ENCODE peak calls at places on chromosomes 1 and 21, in four cellular contexts. One of them, this sample, is unnamed.

GRCh38 chr1:213326666-213327317 is 275.8 kb downstream of the RPS6KC1 start:
- DNase-seq in left lung: peak
- DNase-seq in GM13977: no peak
- DNase-seq in coronary artery: no peak
- DNase-seq in this sample: no peak

GRCh38 chr21:39422468-39423241 is 22.9 kb downstream of the LCA5L start:
- DNase-seq in left lung: no peak
- DNase-seq in GM13977: peak
- DNase-seq in coronary artery: no peak
- DNase-seq in this sample: no peak

GRCh38 chr1:167197692-167198091 is 23.0 kb upstream of the POU2F1 start:
- DNase-seq in left lung: no peak
- DNase-seq in GM13977: no peak
- DNase-seq in coronary artery: no peak
- DNase-seq in this sample: peak

GRCh38 chr1:159091547-159092397 is 15.2 kb upstream of the AIM2 start:
- DNase-seq in left lung: no peak
- DNase-seq in GM13977: no peak
- DNase-seq in coronary artery: no peak
- DNase-seq in this sample: peak

GRCh38 chr1:184056921-184057496 is 5.5 kb downstream of the TSEN15 start:
- DNase-seq in left lung: no peak
- DNase-seq in GM13977: no peak
- DNase-seq in coronary artery: no peak
- DNase-seq in this sample: no peak

GRCh38 chr1:65795311-65795710 is 2.6 kb downstream of the PDE4B start:
- DNase-seq in left lung: no peak
- DNase-seq in GM13977: no peak
- DNase-seq in coronary artery: no peak
- DNase-seq in this sample: no peak

GRCh38 chr1:114126696-114127095 is 27.0 kb downstream of the SYT6 start:
- DNase-seq in left lung: peak
- DNase-seq in GM13977: peak
- DNase-seq in coronary artery: no peak
- DNase-seq in this sample: no peak

GRCh38 chr1:57041901-57042300 is 76.1 kb upstream of the C8B start:
- DNase-seq in left lung: no peak
- DNase-seq in GM13977: no peak
- DNase-seq in coronary artery: no peak
- DNase-seq in this sample: no peak

GRCh38 chr21:45542242-45542666 is at the start of gene SLC19A1:
- DNase-seq in left lung: peak
- DNase-seq in GM13977: peak
- DNase-seq in coronary artery: peak
- DNase-seq in this sample: peak

GRCh38 chr1:110250018-110250417 is 39.9 kb downstream of the KCNC4 start:
- DNase-seq in left lung: no peak
- DNase-seq in GM13977: no peak
- DNase-seq in coronary artery: peak
- DNase-seq in this sample: no peak

GRCh38 chr1:61589382-61589765 is 135.6 kb downstream of the TM2D1 start:
- DNase-seq in left lung: no peak
- DNase-seq in GM13977: no peak
- DNase-seq in coronary artery: no peak
- DNase-seq in this sample: no peak

GRCh38 chr1:29682918-29683314 is 446.6 kb downstream of the PTPRU start:
- DNase-seq in left lung: no peak
- DNase-seq in GM13977: no peak
- DNase-seq in coronary artery: peak
- DNase-seq in this sample: no peak

GRCh38 chr1:200981278-200981677 is 42.2 kb downstream of the KIF21B start:
- DNase-seq in left lung: no peak
- DNase-seq in GM13977: no peak
- DNase-seq in coronary artery: no peak
- DNase-seq in this sample: no peak

GRCh38 chr1:200980873-200981272 is 42.6 kb downstream of the KIF21B start:
- DNase-seq in left lung: no peak
- DNase-seq in GM13977: no peak
- DNase-seq in coronary artery: no peak
- DNase-seq in this sample: no peak

GRCh38 chr1:200982071-200982945 is 41.2 kb downstream of the KIF21B start:
- DNase-seq in left lung: no peak
- DNase-seq in GM13977: no peak
- DNase-seq in coronary artery: no peak
- DNase-seq in this sample: no peak

GRCh38 chr1:200980452-200980772 is 43.1 kb downstream of the KIF21B start:
- DNase-seq in left lung: no peak
- DNase-seq in GM13977: no peak
- DNase-seq in coronary artery: no peak
- DNase-seq in this sample: no peak

GRCh38 chr1:200979574-200980451 is 43.7 kb downstream of the KIF21B start:
- DNase-seq in left lung: peak
- DNase-seq in GM13977: peak
- DNase-seq in coronary artery: no peak
- DNase-seq in this sample: peak
- TF ChIP-seq CTCF in left lung: peak
- TF ChIP-seq CTCF in GM13977: peak
- TF ChIP-seq CTCF in coronary artery: no peak
- TF ChIP-seq CTCF in this sample: peak

DNA sequence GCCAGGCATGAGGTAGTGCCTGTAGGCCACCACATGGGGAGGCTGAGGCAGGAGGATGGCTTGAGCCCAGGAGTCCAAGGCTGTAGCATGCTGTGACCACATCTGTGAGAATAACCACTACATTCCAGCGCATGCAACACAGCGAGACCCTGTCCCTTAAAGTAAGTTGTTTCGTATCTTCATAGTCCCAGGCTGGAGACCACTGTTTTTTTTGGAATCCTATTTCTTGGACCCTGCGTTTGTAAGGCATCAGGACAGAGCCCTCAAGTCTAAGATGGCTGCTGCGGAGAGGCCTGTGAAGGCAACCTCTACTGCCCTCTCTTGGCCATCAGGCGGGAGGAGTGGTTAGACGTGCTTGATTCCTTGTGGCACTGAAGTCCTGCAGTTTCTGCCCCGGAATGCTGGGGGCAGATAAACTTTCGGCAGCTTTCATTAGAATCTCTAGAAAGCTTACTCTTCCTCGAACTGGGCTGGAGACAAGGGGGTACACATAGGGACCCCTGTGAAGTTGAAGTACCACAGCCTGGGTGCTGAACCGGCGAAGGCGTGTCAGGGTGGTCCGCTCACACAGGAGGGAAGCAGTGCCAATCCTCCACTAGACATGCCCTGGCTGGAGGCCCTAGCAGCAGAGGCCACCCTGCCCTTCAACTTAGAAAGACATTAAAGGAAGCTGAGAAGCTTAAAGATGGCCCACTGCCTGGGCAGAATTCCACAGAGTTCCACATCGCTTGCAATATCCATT is 36.6 kb downstream of the RABIF start:
- DNase-seq in left lung: no peak
- DNase-seq in GM13977: peak
- DNase-seq in coronary artery: no peak
- DNase-seq in this sample: peak
- TF ChIP-seq CTCF in left lung: peak
- TF ChIP-seq CTCF in GM13977: peak
- TF ChIP-seq CTCF in coronary artery: no peak
- TF ChIP-seq CTCF in this sample: peak

GRCh38 chr1:145846191-145846590 is 761 bp downstream of the NUDT17 start:
- DNase-seq in left lung: no peak
- DNase-seq in GM13977: peak
- DNase-seq in coronary artery: no peak
- DNase-seq in this sample: peak
- TF ChIP-seq CTCF in left lung: peak
- TF ChIP-seq CTCF in GM13977: peak
- TF ChIP-seq CTCF in coronary artery: peak
- TF ChIP-seq CTCF in this sample: peak

GRCh38 chr1:214341459-214341858 is 60.5 kb downstream of the SMYD2 start:
- DNase-seq in left lung: no peak
- DNase-seq in GM13977: no peak
- DNase-seq in coronary artery: no peak
- DNase-seq in this sample: no peak

GRCh38 chr1:214337536-214337935 is 56.6 kb downstream of the SMYD2 start:
- DNase-seq in left lung: no peak
- DNase-seq in GM13977: no peak
- DNase-seq in coronary artery: no peak
- DNase-seq in this sample: no peak

GRCh38 chr1:214344897-214345296 is 63.9 kb downstream of the SMYD2 start:
- DNase-seq in left lung: no peak
- DNase-seq in GM13977: no peak
- DNase-seq in coronary artery: no peak
- DNase-seq in this sample: no peak

GRCh38 chr1:214338212-214338611 is 57.3 kb downstream of the SMYD2 start:
- DNase-seq in left lung: no peak
- DNase-seq in GM13977: no peak
- DNase-seq in coronary artery: no peak
- DNase-seq in this sample: no peak

DNA sequence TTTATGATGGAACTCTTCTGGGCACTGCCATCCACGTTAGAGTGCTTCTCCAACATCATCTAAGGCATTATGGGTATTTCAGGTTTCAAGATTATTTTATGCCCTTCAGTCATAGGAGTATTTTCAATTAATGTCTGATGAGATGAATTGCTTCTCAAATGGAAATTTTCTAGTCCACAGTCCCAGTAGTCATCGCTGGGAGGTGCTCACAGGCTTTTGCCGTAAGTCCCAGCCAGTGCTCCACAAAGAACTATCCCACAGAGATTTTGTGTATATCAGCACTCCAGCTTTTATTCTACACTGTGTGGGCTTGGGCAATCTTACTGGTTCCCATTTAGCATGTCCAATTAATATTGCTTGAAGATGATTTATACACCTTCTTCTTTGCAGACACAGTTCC is 61.0 kb downstream of the SMYD2 start:
- DNase-seq in left lung: no peak
- DNase-seq in GM13977: no peak
- DNase-seq in coronary artery: no peak
- DNase-seq in this sample: no peak
- TF ChIP-seq CTCF in left lung: no peak
- TF ChIP-seq CTCF in GM13977: no peak
- TF ChIP-seq CTCF in coronary artery: no peak
- TF ChIP-seq CTCF in this sample: no peak

DNA sequence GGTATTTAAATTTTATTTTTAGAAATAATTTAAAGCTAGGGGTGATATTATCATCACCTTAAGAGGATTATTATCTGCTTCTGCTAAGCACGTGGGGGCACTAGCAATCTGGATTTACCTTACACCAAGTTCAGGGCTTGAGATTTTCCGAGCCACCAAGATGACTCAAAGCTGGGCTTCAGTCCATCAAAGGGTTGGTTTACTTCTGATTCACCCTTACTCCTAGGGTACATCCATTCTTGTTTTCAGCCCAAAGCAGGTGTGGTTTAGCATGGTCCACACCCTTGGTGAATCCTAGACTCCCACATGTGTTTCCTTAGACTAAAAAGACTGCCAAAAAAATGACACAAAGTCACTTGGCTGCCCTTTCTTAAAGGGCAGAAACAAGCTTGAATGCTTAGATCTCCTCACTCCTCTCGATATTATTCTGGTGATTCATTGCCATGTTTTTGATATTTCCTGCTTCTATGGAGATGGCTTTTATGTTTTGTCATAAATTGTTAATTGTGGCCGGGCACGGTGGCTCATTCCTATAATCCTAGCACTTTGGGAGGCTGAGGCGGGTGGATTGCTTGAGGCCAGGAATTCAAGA is 9.8 kb upstream of the PRSS38 start:
- DNase-seq in left lung: no peak
- DNase-seq in GM13977: no peak
- DNase-seq in coronary artery: no peak
- DNase-seq in this sample: no peak
- TF ChIP-seq CTCF in left lung: no peak
- TF ChIP-seq CTCF in GM13977: no peak
- TF ChIP-seq CTCF in coronary artery: no peak
- TF ChIP-seq CTCF in this sample: no peak

GRCh38 chr21:32576011-32576410 is 9.3 kb downstream of the TCP10L start:
- DNase-seq in left lung: no peak
- DNase-seq in GM13977: no peak
- DNase-seq in coronary artery: no peak
- DNase-seq in this sample: no peak
- TF ChIP-seq CTCF in left lung: no peak
- TF ChIP-seq CTCF in GM13977: no peak
- TF ChIP-seq CTCF in coronary artery: no peak
- TF ChIP-seq CTCF in this sample: no peak

GRCh38 chr1:91400133-91400725 is 4.4 kb downstream of the HFM1 start:
- DNase-seq in left lung: no peak
- DNase-seq in GM13977: no peak
- DNase-seq in coronary artery: no peak
- DNase-seq in this sample: no peak
- TF ChIP-seq CTCF in left lung: no peak
- TF ChIP-seq CTCF in GM13977: no peak
- TF ChIP-seq CTCF in coronary artery: no peak
- TF ChIP-seq CTCF in this sample: no peak